ENCODE peak calls at places on chromosomes 4 and X, in ten cellular contexts. One of them, this sample, is unnamed.
A peak's percentile ranks its signal among the peaks of the same experiment; 100 is the strongest.

GRCh38 chrX:20204354-20204753 is 62.4 kb downstream of the RPS6KA3 start:
- DNase-seq in HCT116: no peak
- DNase-seq in retina: no peak
- DNase-seq in aorta: no peak
- DNase-seq in nucleus accumbens: no peak
- DNase-seq in Calu3: no peak
- DNase-seq in activated CD4-positive, alpha-beta T cell treated with anti-CD3 and anti-CD28 coated beads, Interleukin-2, amount 10 ng/mL, durations not matched to agents 7 days and 5 days: no peak
- DNase-seq in lower leg skin: no peak
- DNase-seq in ovary: no peak
- DNase-seq in PC-9: no peak
- DNase-seq in this sample: no peak

GRCh38 chr4:13248621-13249298 is 235.4 kb downstream of the RAB28 start:
- DNase-seq in HCT116: peak; percentile 8
- DNase-seq in retina: no peak
- DNase-seq in aorta: no peak
- DNase-seq in nucleus accumbens: no peak
- DNase-seq in Calu3: no peak
- DNase-seq in activated CD4-positive, alpha-beta T cell treated with anti-CD3 and anti-CD28 coated beads, Interleukin-2, amount 10 ng/mL, durations not matched to agents 7 days and 5 days: no peak
- DNase-seq in lower leg skin: no peak
- DNase-seq in ovary: no peak
- DNase-seq in PC-9: no peak
- DNase-seq in this sample: no peak

GRCh38 chrX:12794654-12795053 is 3.4 kb downstream of the PRPS2 start:
- DNase-seq in HCT116: no peak
- DNase-seq in retina: no peak
- DNase-seq in aorta: no peak
- DNase-seq in nucleus accumbens: no peak
- DNase-seq in Calu3: no peak
- DNase-seq in activated CD4-positive, alpha-beta T cell treated with anti-CD3 and anti-CD28 coated beads, Interleukin-2, amount 10 ng/mL, durations not matched to agents 7 days and 5 days: no peak
- DNase-seq in lower leg skin: no peak
- DNase-seq in ovary: no peak
- DNase-seq in PC-9: no peak
- DNase-seq in this sample: no peak

GRCh38 chr4:77586953-77587383 is 18.7 kb upstream of the CXCL13 start:
- DNase-seq in HCT116: no peak
- DNase-seq in retina: no peak
- DNase-seq in aorta: no peak
- DNase-seq in nucleus accumbens: no peak
- DNase-seq in Calu3: peak; percentile 33
- DNase-seq in activated CD4-positive, alpha-beta T cell treated with anti-CD3 and anti-CD28 coated beads, Interleukin-2, amount 10 ng/mL, durations not matched to agents 7 days and 5 days: peak; percentile 53
- DNase-seq in lower leg skin: no peak
- DNase-seq in ovary: no peak
- DNase-seq in PC-9: peak; percentile 36
- DNase-seq in this sample: no peak

GRCh38 chr4:181971973-181972372 is 271.2 kb upstream of the TENM3 start:
- DNase-seq in HCT116: no peak
- DNase-seq in retina: no peak
- DNase-seq in aorta: no peak
- DNase-seq in nucleus accumbens: no peak
- DNase-seq in Calu3: no peak
- DNase-seq in activated CD4-positive, alpha-beta T cell treated with anti-CD3 and anti-CD28 coated beads, Interleukin-2, amount 10 ng/mL, durations not matched to agents 7 days and 5 days: no peak
- DNase-seq in lower leg skin: no peak
- DNase-seq in ovary: no peak
- DNase-seq in PC-9: no peak
- DNase-seq in this sample: no peak

GRCh38 chrX:51569561-51569960 is 49.2 kb downstream of the CENPVL3 start:
- DNase-seq in HCT116: no peak
- DNase-seq in retina: no peak
- DNase-seq in aorta: no peak
- DNase-seq in nucleus accumbens: no peak
- DNase-seq in Calu3: no peak
- DNase-seq in activated CD4-positive, alpha-beta T cell treated with anti-CD3 and anti-CD28 coated beads, Interleukin-2, amount 10 ng/mL, durations not matched to agents 7 days and 5 days: no peak
- DNase-seq in lower leg skin: no peak
- DNase-seq in ovary: no peak
- DNase-seq in PC-9: no peak
- DNase-seq in this sample: no peak

GRCh38 chrX:37765507-37765906 is 14.4 kb upstream of the CYBB start:
- DNase-seq in HCT116: no peak
- DNase-seq in retina: no peak
- DNase-seq in aorta: no peak
- DNase-seq in nucleus accumbens: no peak
- DNase-seq in Calu3: no peak
- DNase-seq in activated CD4-positive, alpha-beta T cell treated with anti-CD3 and anti-CD28 coated beads, Interleukin-2, amount 10 ng/mL, durations not matched to agents 7 days and 5 days: no peak
- DNase-seq in lower leg skin: no peak
- DNase-seq in ovary: no peak
- DNase-seq in PC-9: no peak
- DNase-seq in this sample: no peak

GRCh38 chr4:26372525-26373172 is 51.8 kb downstream of the RBPJ start:
- DNase-seq in HCT116: no peak
- DNase-seq in retina: peak; percentile 49
- DNase-seq in aorta: no peak
- DNase-seq in nucleus accumbens: no peak
- DNase-seq in Calu3: peak; percentile 0
- DNase-seq in activated CD4-positive, alpha-beta T cell treated with anti-CD3 and anti-CD28 coated beads, Interleukin-2, amount 10 ng/mL, durations not matched to agents 7 days and 5 days: peak; percentile 74
- DNase-seq in lower leg skin: no peak
- DNase-seq in ovary: no peak
- DNase-seq in PC-9: peak; percentile 3
- DNase-seq in this sample: peak; percentile 13

GRCh38 chrX:96569034-96569433 is 115.6 kb upstream of the DIAPH2 start:
- DNase-seq in HCT116: no peak
- DNase-seq in retina: no peak
- DNase-seq in aorta: no peak
- DNase-seq in nucleus accumbens: no peak
- DNase-seq in Calu3: no peak
- DNase-seq in activated CD4-positive, alpha-beta T cell treated with anti-CD3 and anti-CD28 coated beads, Interleukin-2, amount 10 ng/mL, durations not matched to agents 7 days and 5 days: no peak
- DNase-seq in lower leg skin: no peak
- DNase-seq in ovary: no peak
- DNase-seq in PC-9: no peak
- DNase-seq in this sample: no peak

GRCh38 chr4:163540448-163540847 is 46.0 kb downstream of the TMA16 start:
- DNase-seq in HCT116: no peak
- DNase-seq in retina: no peak
- DNase-seq in aorta: no peak
- DNase-seq in nucleus accumbens: no peak
- DNase-seq in Calu3: no peak
- DNase-seq in activated CD4-positive, alpha-beta T cell treated with anti-CD3 and anti-CD28 coated beads, Interleukin-2, amount 10 ng/mL, durations not matched to agents 7 days and 5 days: no peak
- DNase-seq in lower leg skin: no peak
- DNase-seq in ovary: no peak
- DNase-seq in PC-9: no peak
- DNase-seq in this sample: no peak

GRCh38 chr4:126106658-126107057 is 791.9 kb downstream of the FAT4 start:
- DNase-seq in HCT116: peak; percentile 4
- DNase-seq in retina: no peak
- DNase-seq in aorta: no peak
- DNase-seq in nucleus accumbens: no peak
- DNase-seq in Calu3: no peak
- DNase-seq in activated CD4-positive, alpha-beta T cell treated with anti-CD3 and anti-CD28 coated beads, Interleukin-2, amount 10 ng/mL, durations not matched to agents 7 days and 5 days: no peak
- DNase-seq in lower leg skin: no peak
- DNase-seq in ovary: no peak
- DNase-seq in PC-9: no peak
- DNase-seq in this sample: no peak

GRCh38 chr4:159075531-159075932 is 27.3 kb upstream of the RAPGEF2 start:
- DNase-seq in HCT116: no peak
- DNase-seq in retina: no peak
- DNase-seq in aorta: no peak
- DNase-seq in nucleus accumbens: no peak
- DNase-seq in Calu3: no peak
- DNase-seq in activated CD4-positive, alpha-beta T cell treated with anti-CD3 and anti-CD28 coated beads, Interleukin-2, amount 10 ng/mL, durations not matched to agents 7 days and 5 days: no peak
- DNase-seq in lower leg skin: no peak
- DNase-seq in ovary: no peak
- DNase-seq in PC-9: no peak
- DNase-seq in this sample: no peak